ENCODE peak calls at places on chromosome 13, in eight cellular contexts. Y is CD8-positive, alpha-beta T cell; Z is stimulated activated CD4-positive, alpha-beta T cell treated with anti-CD3 and anti-CD28 coated beads, Interleukin-1b, Interleukin-23, amount 100 ng/mL, for 24 hours; A is BJ; M is naive thymus-derived CD8-positive, alpha-beta T cell; O is Right ventricle myocardium superior; J is activated naive CD8-positive, alpha-beta T cell treated with anti-CD3 and anti-CD28 coated beads, Interleukin-2, amount 10 ng/mL, durations not matched to agents 7 days and 5 days; K is HepG2. X is an unnamed sample.
A peak's percentile ranks its signal among the peaks of the same experiment; 100 is the strongest.

GRCh38 chr13:20121154-20121515 is 39.7 kb downstream of the GJA3 start:
- DNase-seq in Y (no peak), Z (no peak), A (no peak), M (no peak), O (no peak), J (no peak), K (peak; percentile 30), X (no peak)

GRCh38 chr13:113176292-113176691 is 17.8 kb downstream of the PROZ start:
- DNase-seq in Y (no peak), Z (no peak), A (no peak), M (no peak), O (no peak), J (no peak), K (no peak), X (no peak)

GRCh38 chr13:42788601-42789000 is 7.2 kb downstream of the FAM216B start:
- DNase-seq in Y (no peak), Z (no peak), A (no peak), M (no peak), O (no peak), J (no peak), K (no peak), X (no peak)

GRCh38 chr13:113110048-113110851 is 4.7 kb downstream of the F7 start:
- DNase-seq in Y (no peak), Z (peak; percentile 12), A (no peak), M (no peak), O (peak; percentile 40), J (peak; percentile 51), K (no peak), X (no peak)

GRCh38 chr13:73366241-73366640 is 307.4 kb downstream of the KLF5 start:
- DNase-seq in Y (no peak), Z (no peak), A (no peak), M (no peak), O (no peak), J (no peak), K (no peak), X (no peak)

GRCh38 chr13:96460571-96460970 is 370.7 kb downstream of the HS6ST3 start:
- DNase-seq in Y (no peak), Z (no peak), A (no peak), M (no peak), O (no peak), J (no peak), K (no peak), X (no peak)

GRCh38 chr13:30829145-30829544 is 76.9 kb upstream of the MEDAG start:
- DNase-seq in Y (no peak), Z (no peak), A (no peak), M (no peak), O (no peak), J (no peak), K (peak; percentile 50), X (peak; percentile 60)

GRCh38 chr13:106507560-106508274 is 27.7 kb downstream of the EFNB2 start:
- DNase-seq in Y (no peak), Z (no peak), A (peak; percentile 45), M (no peak), O (no peak), J (no peak), K (peak; percentile 1), X (peak; percentile 96)

GRCh38 chr13:23923031-23923430 is 25.7 kb upstream of the C1QTNF9B start:
- DNase-seq in Y (no peak), Z (no peak), A (no peak), M (no peak), O (no peak), J (no peak), K (no peak), X (no peak)

GRCh38 chr13:75617230-75617629 is 18.9 kb upstream of the LMO7 start:
- DNase-seq in Y (no peak), Z (no peak), A (no peak), M (no peak), O (no peak), J (no peak), K (no peak), X (no peak)

GRCh38 chr13:94658926-94659649 is 53.3 kb downstream of the SOX21 start:
- DNase-seq in Y (no peak), Z (no peak), A (no peak), M (no peak), O (no peak), J (no peak), K (no peak), X (no peak)

GRCh38 chr13:29908411-29908810 is 58.0 kb upstream of the UBL3 start:
- DNase-seq in Y (no peak), Z (no peak), A (peak; percentile 74), M (no peak), O (peak; percentile 62), J (no peak), K (no peak), X (no peak)

GRCh38 chr13:25203256-25203794 is 31.2 kb upstream of the AMER2 start:
- DNase-seq in Y (no peak), Z (no peak), A (no peak), M (no peak), O (no peak), J (no peak), K (no peak), X (no peak)

GRCh38 chr13:108662528-108662927 is 33.1 kb downstream of the MYO16 start:
- DNase-seq in Y (no peak), Z (no peak), A (no peak), M (no peak), O (no peak), J (no peak), K (no peak), X (no peak)